ENCODE peak calls at places on chromosome 17, in seven cellular contexts. S, X, U, Q, R, C and N are unnamed samples.

GRCh38 chr17:238964-239259 is 57.5 kb upstream of the DOC2B start:
- DNase-seq in Q (no peak), X (no peak), S (no peak), U (no peak), R (no peak), C (no peak), N (no peak)

GRCh38 chr17:75983501-75984181 is 4.6 kb downstream of the TEN1 start:
- DNase-seq in U (no peak), S (no peak), Q (peak), X (no peak), R (peak), C (no peak), N (peak)

GRCh38 chr17:46733837-46734516 is 84.5 kb downstream of the WNT3 start:
- DNase-seq in C (no peak), U (no peak), R (no peak), S (peak), Q (no peak), X (peak), N (no peak)

GRCh38 chr17:81481011-81481799 is 31.4 kb downstream of the ACTG1 start:
- DNase-seq in C (peak), R (peak), Q (peak), S (peak), U (no peak), X (no peak), N (peak)

GRCh38 chr17:72392056-72393010 is 271.5 kb downstream of the SOX9 start:
- DNase-seq in U (no peak), X (peak), S (peak), Q (no peak), R (no peak), C (no peak), N (no peak)

GRCh38 chr17:77107506-77108433 is 33.0 kb upstream of the SEC14L1 start:
- DNase-seq in X (peak), U (no peak), R (no peak), C (no peak), Q (no peak), S (peak), N (no peak)

GRCh38 chr17:73119631-73120030 is 27.1 kb upstream of the SLC39A11 start:
- DNase-seq in C (no peak), R (no peak), Q (no peak), U (no peak), X (no peak), S (no peak), N (no peak)

GRCh38 chr17:3557768-3558583 is at the start of gene TRPV3:
- DNase-seq in R (peak), S (no peak), Q (peak), X (no peak), U (no peak), C (no peak), N (no peak)

GRCh38 chr17:13353590-13353989 is 248.1 kb downstream of the HS3ST3A1 start:
- DNase-seq in U (no peak), C (no peak), S (peak), Q (no peak), R (no peak), X (peak), N (no peak)

GRCh38 chr17:39239640-39240314 is 14.0 kb upstream of the STAC2 start:
- DNase-seq in C (no peak), U (no peak), R (peak), Q (peak), S (no peak), X (no peak), N (peak)

GRCh38 chr17:73628642-73629552 is 15.3 kb downstream of the SDK2 start:
- DNase-seq in X (no peak), S (no peak), C (no peak), U (no peak), Q (no peak), R (peak), N (peak)

GRCh38 chr17:15340966-15341365 is 431 bp downstream of the TEKT3 start:
- DNase-seq in S (no peak), U (no peak), R (peak), Q (no peak), C (peak), X (no peak), N (peak)

GRCh38 chr17:7308625-7309433 is 1.4 kb downstream of the EIF5A start:
- DNase-seq in C (no peak), Q (peak), R (peak), X (peak), U (no peak), S (peak), N (peak)

GRCh38 chr17:68356520-68356919 is 65.2 kb downstream of the ARSG start:
- DNase-seq in R (no peak), C (no peak), U (no peak), Q (no peak), X (no peak), S (no peak), N (no peak)

GRCh38 chr17:73342057-73342522 is 30.3 kb upstream of the CDC42EP4 start:
- DNase-seq in S (peak), Q (peak), X (peak), U (peak), C (peak), R (peak), N (peak)

GRCh38 chr17:6070280-6070894 is at the start of gene WSCD1:
- DNase-seq in X (peak), U (no peak), S (no peak), C (no peak), R (peak), Q (no peak), N (no peak)

DNA sequence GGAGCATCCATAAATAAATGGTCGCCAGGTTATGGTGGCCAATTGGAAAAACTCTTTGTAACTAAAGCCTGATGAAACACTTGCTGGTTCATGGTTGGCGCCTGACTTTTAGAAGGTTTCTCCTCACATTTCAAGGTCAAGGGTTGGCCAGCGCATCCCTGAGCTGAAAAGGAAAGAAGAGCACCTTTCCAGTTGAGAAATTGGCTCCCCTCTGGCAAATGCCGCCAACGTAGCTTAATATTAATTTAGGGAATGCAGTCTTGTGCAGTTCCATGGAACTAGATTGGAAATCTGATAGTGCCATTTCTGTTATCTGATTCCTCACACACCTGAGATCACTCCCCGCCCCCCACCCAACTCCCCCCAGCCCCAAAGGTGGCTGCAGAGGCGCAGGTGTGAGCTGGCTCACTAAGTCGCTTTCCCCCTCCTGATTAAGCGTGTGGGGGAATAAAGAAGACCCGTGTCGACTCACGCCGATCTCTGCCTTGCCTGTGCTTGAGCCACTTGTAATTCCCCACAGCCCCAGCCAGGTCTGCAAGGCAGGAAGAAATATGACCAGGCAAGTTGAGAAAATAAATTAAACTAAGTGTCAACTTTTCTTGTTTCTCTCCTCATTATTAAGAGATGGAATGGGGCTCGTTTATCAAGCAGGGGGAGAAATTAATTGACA is 157.8 kb downstream of the CCDC182 start:
- DNase-seq in R (peak), C (no peak), Q (no peak), X (no peak), U (no peak), S (no peak), N (no peak)
- H2BK120ac ChIP-seq in R (no peak), C (no peak), Q (no peak), X (no peak), U (no peak), S (no peak), N (no peak)

GRCh38 chr17:66946251-66946650 is 18.3 kb upstream of the CACNG4 start:
- DNase-seq in U (no peak), S (no peak), R (no peak), Q (no peak), C (no peak), X (no peak), N (no peak)

GRCh38 chr17:66945451-66945850 is 19.1 kb upstream of the CACNG4 start:
- DNase-seq in Q (peak), C (no peak), U (no peak), X (no peak), R (no peak), S (no peak), N (no peak)

GRCh38 chr17:66948061-66948750 is 16.3 kb upstream of the CACNG4 start:
- DNase-seq in X (no peak), S (no peak), Q (no peak), U (no peak), R (no peak), C (no peak), N (no peak)

GRCh38 chr17:66949501-66949900 is 15.0 kb upstream of the CACNG4 start:
- DNase-seq in X (peak), C (no peak), U (no peak), S (peak), Q (no peak), R (no peak), N (no peak)

DNA sequence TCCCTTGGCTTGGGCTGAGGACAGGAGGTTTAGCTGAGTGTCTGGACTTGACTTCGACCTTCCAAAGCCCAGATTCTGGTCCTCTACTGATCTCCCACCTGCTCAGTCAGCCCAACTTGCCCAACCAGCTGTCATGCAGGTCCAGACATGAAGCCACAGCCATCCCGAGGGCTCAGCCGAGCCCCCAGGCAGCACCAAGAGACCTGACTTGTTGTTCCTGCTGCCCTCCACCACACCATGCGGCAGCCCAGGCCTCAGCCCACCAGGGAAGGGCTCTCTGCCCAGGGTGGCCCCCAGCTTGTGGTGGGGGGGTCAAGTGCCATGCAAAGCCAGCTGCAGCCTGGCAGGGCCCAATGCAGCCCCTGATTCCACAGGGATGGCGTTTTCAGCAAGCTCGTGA is 17.2 kb upstream of the CACNG4 start:
- DNase-seq in U (no peak), C (no peak), S (no peak), Q (no peak), X (no peak), R (no peak), N (no peak)
- H3K9ac ChIP-seq in U (no peak), C (no peak), S (no peak), Q (no peak), X (no peak), R (no peak), N (no peak)

GRCh38 chr17:4610162-4610561 is 25.8 kb downstream of the SMTNL2 start:
- DNase-seq in S (no peak), Q (no peak), X (no peak), U (no peak), R (peak), C (no peak), N (no peak)
- H2BK120ac ChIP-seq in S (no peak), Q (no peak), X (no peak), U (no peak), R (peak), C (no peak), N (no peak)

DNA sequence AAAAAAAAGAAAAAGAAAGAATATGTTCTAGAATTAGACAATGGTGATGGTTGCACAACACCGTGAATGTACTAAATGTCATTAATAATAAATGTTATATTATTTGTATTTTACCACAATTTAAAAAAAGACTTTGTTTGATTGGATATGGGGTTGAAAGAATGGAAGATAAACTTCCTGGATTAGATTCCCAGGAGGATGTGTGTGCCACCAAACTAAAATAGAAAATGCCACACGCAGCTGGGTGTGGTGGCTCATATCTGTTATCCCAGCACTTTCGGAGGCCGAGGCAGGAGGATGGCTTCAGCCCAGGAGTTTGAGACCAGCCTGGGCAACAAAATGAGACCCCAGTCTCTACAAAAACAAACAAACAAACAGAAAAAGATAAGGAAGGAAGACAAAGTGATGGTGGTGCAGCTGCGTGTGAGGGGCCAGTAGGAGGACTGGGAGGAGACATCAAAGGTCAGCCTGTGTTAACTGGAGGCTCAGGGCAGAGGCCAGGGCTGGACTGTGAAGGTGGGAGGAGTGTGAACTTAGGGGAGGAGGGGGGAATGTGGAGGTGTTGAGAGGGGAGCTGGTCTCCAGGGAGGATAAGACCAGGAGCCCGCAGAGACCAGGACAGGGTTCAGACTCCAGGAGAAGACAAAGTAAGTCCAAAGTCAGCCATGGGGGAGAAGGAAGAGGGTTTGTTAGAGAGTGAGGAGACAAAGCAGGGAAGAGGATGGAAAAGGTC is 4.1 kb downstream of the PECAM1 start:
- DNase-seq in C (no peak), Q (no peak), U (no peak), R (no peak), S (no peak), X (no peak), N (no peak)
- H3K9ac ChIP-seq in C (no peak), Q (no peak), U (no peak), R (no peak), S (no peak), X (peak), N (no peak)

GRCh38 chr17:20051624-20052023 is 42.5 kb downstream of the SPECC1 start:
- DNase-seq in X (no peak), C (no peak), Q (no peak), S (no peak), R (no peak), U (no peak), N (no peak)
- H2BK120ac ChIP-seq in X (no peak), C (no peak), Q (no peak), S (no peak), R (no peak), U (no peak), N (no peak)

GRCh38 chr17:78263736-78264340 is 32.4 kb downstream of the TMEM235 start:
- DNase-seq in X (no peak), S (no peak), U (no peak), C (no peak), Q (no peak), R (no peak), N (no peak)
- H3K9ac ChIP-seq in X (no peak), S (no peak), U (no peak), C (no peak), Q (no peak), R (no peak), N (peak)

DNA sequence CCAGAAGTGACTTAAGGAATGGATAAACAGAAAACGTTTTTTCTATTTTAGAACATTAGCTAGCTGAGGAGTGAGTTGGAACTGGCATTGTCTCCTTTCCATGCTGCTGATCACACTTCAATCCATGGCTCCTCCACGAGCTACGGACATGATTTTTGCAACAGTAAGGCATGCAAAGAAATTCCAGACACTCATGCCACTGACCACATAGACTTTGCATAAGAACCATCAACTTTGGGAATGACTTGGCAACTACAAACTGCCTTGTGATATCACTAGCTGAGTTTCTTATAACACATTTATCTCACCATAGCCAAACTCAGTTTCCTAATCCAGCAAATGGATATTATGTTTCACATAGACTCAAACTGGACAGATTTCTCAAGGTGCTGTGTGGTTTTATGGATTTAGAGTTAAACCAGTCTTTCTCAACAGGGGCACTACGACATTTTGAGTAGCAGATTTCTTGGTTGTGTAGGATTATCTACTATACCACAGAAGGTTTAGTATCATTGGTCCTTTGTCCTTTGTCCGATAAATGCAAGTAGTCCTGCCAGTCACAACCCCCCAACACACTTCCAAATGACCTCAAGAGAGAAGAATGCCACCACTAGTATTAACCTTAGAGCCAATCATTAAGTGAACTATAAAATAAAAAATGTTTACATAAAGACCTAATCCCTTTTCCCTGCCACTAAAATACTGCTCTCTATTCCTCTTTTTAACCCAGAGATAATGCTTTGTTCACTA is 48.3 kb upstream of the C17orf78 start:
- DNase-seq in S (peak), C (no peak), X (peak), U (no peak), Q (no peak), R (peak), N (no peak)
- H2BK120ac ChIP-seq in S (no peak), C (no peak), X (no peak), U (no peak), Q (no peak), R (no peak), N (no peak)

GRCh38 chr17:82863646-82863940 is 23.8 kb upstream of the ZNF750 start:
- DNase-seq in U (no peak), C (no peak), R (no peak), Q (no peak), S (no peak), X (no peak), N (no peak)

GRCh38 chr17:82861393-82861775 is 21.6 kb upstream of the ZNF750 start:
- DNase-seq in R (no peak), X (no peak), C (no peak), Q (no peak), U (no peak), S (no peak), N (no peak)

GRCh38 chr17:82862191-82862590 is 22.4 kb upstream of the ZNF750 start:
- DNase-seq in S (no peak), R (no peak), Q (no peak), U (no peak), X (no peak), C (no peak), N (no peak)

GRCh38 chr17:82863941-82864720 is 24.3 kb upstream of the ZNF750 start:
- DNase-seq in X (peak), C (no peak), Q (no peak), U (no peak), S (peak), R (peak), N (peak)

DNA sequence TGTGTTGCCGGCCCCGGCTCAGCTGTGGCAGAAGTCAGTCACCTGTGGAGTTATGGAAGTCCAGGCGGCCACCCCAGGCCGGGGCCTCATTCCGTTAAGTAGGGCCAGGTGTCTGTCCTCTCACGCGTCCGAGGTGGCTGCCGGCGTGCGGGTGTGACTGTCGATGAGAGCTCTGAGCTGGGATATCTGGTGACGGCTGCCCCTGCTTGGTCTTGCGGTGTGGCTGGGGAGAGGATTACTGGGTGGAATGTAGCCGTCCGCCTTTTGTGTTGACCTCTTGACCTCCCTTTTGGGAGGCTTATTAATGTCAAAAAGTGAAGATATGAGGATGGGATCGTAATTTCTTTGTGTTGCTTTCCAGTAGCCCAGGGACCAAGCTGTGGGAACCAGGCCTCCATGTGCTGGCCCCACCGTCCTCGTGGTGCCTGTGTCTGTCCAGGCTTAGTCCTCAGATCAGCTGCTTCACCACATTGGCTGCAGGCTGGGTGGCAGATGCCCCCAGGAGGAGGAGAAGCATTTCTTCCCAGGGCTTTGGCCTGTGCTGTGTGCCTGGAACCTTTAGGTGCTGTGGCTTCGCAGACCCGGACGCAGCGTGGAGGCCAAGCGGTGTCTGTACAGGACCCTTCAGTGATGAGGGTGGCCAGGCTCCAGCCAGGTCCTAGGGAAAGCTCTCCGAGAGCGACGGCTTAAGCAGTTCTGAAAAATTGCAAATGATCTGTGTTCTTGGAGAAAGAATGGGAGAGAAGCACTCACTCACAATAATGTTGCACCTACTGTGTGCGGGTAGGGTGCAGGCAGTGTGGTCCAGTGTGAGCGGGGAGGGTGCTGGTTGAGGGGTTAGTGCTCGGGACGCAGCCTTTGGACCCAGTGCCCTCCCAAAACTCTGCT is 23.2 kb upstream of the ZNF750 start:
- DNase-seq in C (no peak), X (no peak), R (no peak), Q (no peak), U (no peak), S (no peak), N (no peak)
- H3K9ac ChIP-seq in C (no peak), X (no peak), R (no peak), Q (no peak), U (no peak), S (no peak), N (no peak)

DNA sequence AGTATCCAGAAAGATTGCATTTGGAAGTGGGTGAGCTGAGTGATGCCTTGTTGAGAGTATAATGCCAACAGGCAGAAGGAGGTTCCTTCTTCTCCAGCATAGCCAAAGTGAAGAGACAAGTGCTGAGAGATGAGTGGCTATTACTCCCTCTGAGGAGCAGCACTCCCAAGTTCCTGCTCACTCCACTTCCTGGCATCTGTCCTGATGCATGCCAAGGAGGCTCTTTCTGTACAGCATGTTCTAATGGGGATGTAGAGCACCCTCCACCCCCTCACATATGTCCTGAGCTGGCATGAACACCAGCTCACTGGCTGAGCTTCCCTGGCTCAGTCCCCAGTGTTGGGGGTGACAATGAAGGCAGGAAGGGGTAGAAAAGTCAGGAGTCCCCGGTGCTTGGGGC is 44.2 kb upstream of the DNAH9 start:
- DNase-seq in R (no peak), S (no peak), Q (no peak), X (no peak), C (no peak), U (no peak), N (no peak)
- H2BK120ac ChIP-seq in R (no peak), S (no peak), Q (no peak), X (no peak), C (no peak), U (no peak), N (no peak)